ENCODE peak calls at places on chromosomes 3 and 15, in eight cellular contexts. R, I, X, N, V, F, W and T are unnamed samples.

GRCh38 chr3:156181509-156181908 is 61.1 kb downstream of the KCNAB1 start:
- DNase-seq in F (no peak), I (peak), R (no peak), X (no peak), N (no peak), V (no peak), W (no peak), T (no peak)

GRCh38 chr15:91530951-91531582 is 322.4 kb upstream of the SLCO3A1 start:
- DNase-seq in R (no peak), V (peak), F (no peak), I (no peak), W (peak), N (no peak), X (no peak), T (no peak)

GRCh38 chr15:63276342-63277043 is 912 bp upstream of the APH1B start:
- DNase-seq in N (no peak), I (no peak), V (no peak), W (no peak), F (no peak), X (peak), R (no peak), T (no peak)

GRCh38 chr3:179706233-179706632 is 53.4 kb downstream of the USP13 start:
- DNase-seq in V (no peak), F (no peak), I (no peak), R (no peak), W (no peak), X (no peak), N (no peak), T (no peak)

GRCh38 chr3:128278761-128279593 is 125.7 kb downstream of the EEFSEC start:
- DNase-seq in R (peak), F (peak), X (no peak), W (peak), V (peak), I (no peak), N (peak), T (peak)

GRCh38 chr3:23806322-23807160 is 786 bp downstream of the UBE2E1 start:
- DNase-seq in V (peak), R (no peak), W (peak), N (no peak), X (no peak), I (peak), F (no peak), T (no peak)

GRCh38 chr3:11335056-11335608 is 62.9 kb downstream of the ATG7 start:
- DNase-seq in R (no peak), V (peak), W (peak), F (peak), N (peak), X (peak), I (peak), T (peak)

GRCh38 chr3:48765376-48765775 is 48.4 kb upstream of the IP6K2 start:
- DNase-seq in W (peak), V (no peak), I (no peak), X (no peak), F (no peak), N (no peak), R (no peak), T (no peak)

GRCh38 chr3:189606774-189607173 is 24.4 kb upstream of the TP63 start:
- DNase-seq in V (no peak), I (no peak), X (no peak), W (no peak), F (no peak), N (no peak), R (no peak), T (no peak)

GRCh38 chr3:121072128-121072527 is 164.1 kb downstream of the STXBP5L start:
- DNase-seq in R (no peak), I (no peak), N (no peak), F (no peak), X (no peak), V (peak), W (no peak), T (no peak)

GRCh38 chr15:39593071-39594055 is 12.5 kb downstream of the THBS1 start:
- DNase-seq in N (peak), V (no peak), W (no peak), X (no peak), F (no peak), I (no peak), R (no peak), T (peak)

GRCh38 chr3:86990734-86991481 is at the start of gene VGLL3:
- DNase-seq in X (no peak), F (peak), V (peak), W (peak), R (peak), N (no peak), I (peak), T (peak)

GRCh38 chr3:155664922-155665695 is 79.8 kb downstream of the PLCH1 start:
- DNase-seq in N (peak), R (peak), X (no peak), F (peak), V (peak), I (no peak), W (peak), T (peak)

GRCh38 chr3:134904333-134904771 is 109.3 kb downstream of the EPHB1 start:
- DNase-seq in V (no peak), I (peak), N (no peak), R (no peak), F (no peak), X (no peak), W (no peak), T (no peak)

GRCh38 chr3:141529256-141530132 is 42.7 kb downstream of the RASA2 start:
- DNase-seq in F (no peak), R (no peak), V (no peak), W (no peak), I (no peak), N (no peak), X (no peak), T (no peak)

GRCh38 chr3:106577241-106577640 is 708.4 kb upstream of the CBLB start:
- DNase-seq in I (no peak), R (no peak), F (no peak), V (no peak), W (no peak), N (no peak), X (no peak), T (no peak)

GRCh38 chr15:77983708-77984445 is 93.6 kb downstream of the TBC1D2B start:
- DNase-seq in R (no peak), W (no peak), N (no peak), I (peak), V (no peak), F (no peak), X (no peak), T (no peak)

GRCh38 chr3:51982838-51983577 is at the start of gene ACY1:
- DNase-seq in W (peak), R (peak), X (peak), N (peak), I (peak), F (peak), V (peak), T (peak)
- TF ChIP-seq CTCF in W (no peak), R (no peak), X (peak), N (no peak), I (peak), F (no peak), V (no peak), T (no peak)

DNA sequence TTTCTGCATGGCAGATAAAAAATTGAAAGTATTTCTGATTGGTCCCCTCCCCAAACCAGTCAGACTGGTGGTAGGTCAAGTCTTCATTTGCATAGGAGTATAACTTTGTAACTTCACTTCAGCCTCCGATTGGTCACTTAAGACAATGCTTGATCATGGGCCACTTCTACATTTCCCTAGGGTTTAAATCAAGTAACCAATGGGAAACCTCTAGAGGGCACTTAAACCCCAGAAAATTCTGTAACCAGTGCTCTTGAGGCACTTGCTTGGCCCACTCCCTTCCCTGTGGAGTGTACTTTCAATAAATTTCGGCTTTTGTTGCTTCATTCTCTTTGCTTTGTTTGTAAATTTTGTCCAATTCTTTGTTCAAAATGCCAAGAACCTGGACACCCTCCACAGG is 225.5 kb downstream of the ARPP21 start:
- DNase-seq in R (no peak), V (no peak), N (no peak), F (no peak), W (no peak), X (no peak), I (no peak), T (no peak)
- TF ChIP-seq CTCF in R (no peak), V (no peak), N (no peak), F (no peak), W (no peak), X (no peak), I (no peak), T (no peak)

DNA sequence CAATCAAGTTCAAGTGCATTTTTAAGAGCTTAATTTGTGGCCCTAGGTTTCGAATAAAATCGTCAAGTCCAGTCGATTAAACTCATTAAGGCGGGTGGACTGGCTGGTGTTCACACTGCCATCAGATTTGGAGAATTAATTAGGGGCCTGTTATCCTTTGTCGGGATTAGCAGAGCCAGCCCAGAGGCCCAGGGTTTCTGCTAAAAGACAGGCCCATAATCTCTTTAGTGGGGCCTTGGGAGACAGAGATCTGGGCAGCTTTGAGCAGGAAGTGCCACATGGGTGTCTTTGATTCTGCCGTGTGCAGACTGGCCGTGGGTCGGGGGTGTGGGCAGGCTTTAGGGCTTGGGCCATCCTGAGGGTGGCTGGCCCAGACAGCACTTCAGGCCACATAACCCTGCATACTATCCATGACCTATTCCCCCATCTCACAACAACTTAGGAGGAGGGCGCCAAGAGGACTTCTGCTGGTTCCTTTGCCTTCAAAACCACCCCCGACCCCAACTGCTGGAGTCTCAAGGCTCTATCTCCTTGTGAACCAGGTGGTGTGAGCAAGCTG is 94.7 kb downstream of the PLXNA1 start:
- DNase-seq in V (no peak), N (no peak), W (no peak), X (no peak), I (no peak), F (no peak), R (no peak), T (no peak)
- TF ChIP-seq CTCF in V (no peak), N (no peak), W (no peak), X (no peak), I (no peak), F (no peak), R (no peak), T (no peak)

GRCh38 chr3:112407214-112407887 is 74.4 kb downstream of the CD200 start:
- DNase-seq in V (no peak), N (no peak), I (peak), X (peak), R (no peak), W (peak), F (no peak), T (no peak)
- TF ChIP-seq CTCF in V (no peak), N (no peak), I (no peak), X (no peak), R (no peak), W (no peak), F (no peak), T (no peak)

GRCh38 chr3:52240059-52240885 is 1.3 kb upstream of the TWF2 start:
- DNase-seq in N (peak), X (no peak), F (peak), W (peak), V (peak), I (peak), R (peak), T (peak)
- TF ChIP-seq CTCF in N (no peak), X (no peak), F (no peak), W (no peak), V (no peak), I (no peak), R (no peak), T (no peak)

GRCh38 chr15:89860446-89860845 is 33.3 kb downstream of the AP3S2 start:
- DNase-seq in I (no peak), N (no peak), W (no peak), R (no peak), V (no peak), X (no peak), F (no peak), T (no peak)

GRCh38 chr15:89860851-89861360 is 32.9 kb downstream of the AP3S2 start:
- DNase-seq in F (no peak), I (no peak), V (no peak), W (peak), X (no peak), R (no peak), N (no peak), T (no peak)

GRCh38 chr15:89870688-89871288 is 23.0 kb downstream of the AP3S2 start:
- DNase-seq in F (no peak), N (no peak), R (no peak), X (no peak), W (no peak), V (no peak), I (no peak), T (no peak)

GRCh38 chr15:89863918-89864317 is 29.9 kb downstream of the AP3S2 start:
- DNase-seq in N (no peak), F (no peak), W (no peak), X (no peak), V (no peak), I (no peak), R (no peak), T (no peak)

GRCh38 chr15:89864958-89865739 is 28.6 kb downstream of the AP3S2 start:
- DNase-seq in F (no peak), V (no peak), R (no peak), N (no peak), W (no peak), X (no peak), I (no peak), T (no peak)
- TF ChIP-seq CTCF in F (no peak), V (no peak), R (no peak), N (no peak), W (no peak), X (no peak), I (no peak), T (no peak)